ENCODE peak calls at places on chromosomes 12 and 14, in five cellular contexts. Y, R, J, T and X are unnamed samples.

GRCh38 chr12:92055877-92056276 is 89.8 kb downstream of the BTG1 start:
- DNase-seq in J (no peak), Y (no peak), T (no peak), R (no peak), X (peak)

GRCh38 chr14:58738189-58738836 is 100.6 kb downstream of the DACT1 start:
- DNase-seq in R (peak), T (no peak), Y (peak), J (no peak), X (peak)

GRCh38 chr12:76530531-76530930 is 29.0 kb downstream of the OSBPL8 start:
- DNase-seq in Y (no peak), J (no peak), R (no peak), T (no peak), X (no peak)

GRCh38 chr14:104520620-104521410 is 58.7 kb upstream of the C14orf180 start:
- DNase-seq in Y (no peak), J (no peak), R (no peak), T (no peak), X (no peak)

GRCh38 chr12:63045020-63045860 is 105.8 kb downstream of the AVPR1A start:
- DNase-seq in J (no peak), T (no peak), Y (peak), R (peak), X (peak)

GRCh38 chr12:63787306-63787705 is 7.6 kb downstream of the RXYLT1 start:
- DNase-seq in T (no peak), R (no peak), Y (no peak), J (no peak), X (no peak)

GRCh38 chr14:79856357-79856756 is 354.9 kb downstream of the DIO2 start:
- DNase-seq in T (no peak), Y (peak), J (no peak), R (no peak), X (no peak)

GRCh38 chr14:104889374-104889755 is 24.3 kb downstream of the CEP170B start:
- DNase-seq in Y (no peak), R (no peak), T (no peak), J (no peak), X (no peak)

GRCh38 chr12:52646613-52647012 is 5.4 kb downstream of the KRT2 start:
- DNase-seq in R (no peak), Y (no peak), T (no peak), J (no peak), X (no peak)

GRCh38 chr12:75635606-75636444 is 124.4 kb upstream of the KRR1 start:
- DNase-seq in T (no peak), J (peak), R (peak), Y (peak), X (peak)

GRCh38 chr12:116878567-116879508 is 2.4 kb downstream of the HRK start:
- DNase-seq in J (peak), R (peak), T (no peak), Y (no peak), X (peak)

GRCh38 chr12:10645910-10646309 is 27.9 kb downstream of the STYK1 start:
- DNase-seq in T (no peak), R (no peak), J (no peak), Y (no peak), X (no peak)

GRCh38 chr12:48542300-48542928 is 17.0 kb downstream of the OR8S1 start:
- DNase-seq in Y (peak), R (peak), T (peak), J (peak), X (peak)

GRCh38 chr12:106297681-106298080 is 4.9 kb upstream of the TCP11L2 start:
- DNase-seq in Y (no peak), R (no peak), T (no peak), J (no peak), X (no peak)

GRCh38 chr12:44294649-44295048 is 458.8 kb downstream of the TMEM117 start:
- DNase-seq in Y (no peak), R (no peak), T (no peak), J (no peak), X (no peak)

GRCh38 chr12:105013892-105014291 is 27.8 kb downstream of the NOPCHAP1 start:
- DNase-seq in J (peak), Y (no peak), T (no peak), R (peak), X (peak)

GRCh38 chr12:53200458-53201169 is 6.4 kb downstream of the ITGB7 start:
- DNase-seq in Y (peak), J (no peak), R (no peak), T (no peak), X (peak)

GRCh38 chr12:62250671-62251608 is 9.3 kb upstream of the USP15 start:
- DNase-seq in R (peak), Y (peak), T (no peak), J (peak), X (peak)

GRCh38 chr12:65592416-65592815 is 231.9 kb upstream of the HMGA2 start:
- DNase-seq in T (no peak), J (no peak), R (no peak), Y (no peak), X (no peak)

GRCh38 chr14:77204457-77204796 is 22.8 kb downstream of the TMEM63C start:
- DNase-seq in T (no peak), J (no peak), R (no peak), Y (no peak), X (no peak)

GRCh38 chr12:20436367-20436766 is 68.0 kb downstream of the PDE3A start:
- DNase-seq in R (no peak), T (no peak), J (no peak), Y (peak), X (no peak)

GRCh38 chr14:32203928-32204357 is 874 bp upstream of the RNU6-8 start:
- DNase-seq in R (peak), J (peak), Y (peak), T (no peak), X (no peak)

GRCh38 chr12:117035287-117035686 is 63.9 kb downstream of the TESC start:
- DNase-seq in J (no peak), T (no peak), Y (no peak), R (no peak), X (no peak)

GRCh38 chr12:11653215-11653753 is 3.8 kb downstream of the ETV6 start:
- DNase-seq in J (peak), R (peak), Y (peak), T (no peak), X (no peak)

GRCh38 chr12:50059440-50060119 is 2.2 kb downstream of the ASIC1 start:
- DNase-seq in Y (no peak), J (peak), R (no peak), T (no peak), X (no peak)

GRCh38 chr12:103665971-103666370 is 78.9 kb downstream of the STAB2 start:
- DNase-seq in T (no peak), R (no peak), J (no peak), Y (no peak), X (no peak)

GRCh38 chr12:130990034-130990433 is 36.3 kb downstream of the ADGRD1 start:
- DNase-seq in J (no peak), T (no peak), Y (no peak), R (no peak), X (no peak)

GRCh38 chr12:13503094-13503835 is 306.7 kb downstream of the EMP1 start:
- DNase-seq in T (no peak), Y (no peak), J (no peak), R (no peak), X (no peak)

GRCh38 chr14:93171366-93171765 is 13.3 kb downstream of the MOAP1 start:
- DNase-seq in R (no peak), J (no peak), Y (no peak), T (no peak), X (no peak)

GRCh38 chr12:98418357-98419075 is 96.9 kb upstream of the TMPO start:
- DNase-seq in R (peak), Y (peak), J (peak), T (peak), X (peak)
- H3K4me3 ChIP-seq in R (peak), Y (peak), J (no peak), T (no peak), X (peak)

GRCh38 chr14:61644185-61644584 is 51.1 kb upstream of the HIF1A start:
- DNase-seq in J (no peak), T (no peak), Y (no peak), R (no peak), X (no peak)
- TF ChIP-seq CTCF in J (no peak), T (no peak), Y (no peak), R (no peak), X (no peak)

DNA sequence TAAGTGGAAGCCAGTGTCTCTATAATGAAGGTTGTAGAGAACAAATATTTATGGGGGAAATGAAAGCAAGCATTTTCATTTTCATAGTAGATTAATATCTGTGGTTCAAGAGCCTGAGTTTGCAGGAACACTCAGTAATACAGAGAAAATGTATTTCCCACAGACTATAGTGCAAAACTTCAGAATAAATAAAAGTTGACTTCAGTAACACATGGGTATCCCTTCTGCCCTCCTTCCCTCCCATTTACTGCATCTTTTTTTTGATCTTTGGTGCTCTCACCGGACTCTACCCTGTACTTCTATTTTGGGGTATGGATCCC is 75.3 kb upstream of the AMN1 start:
- DNase-seq in T (no peak), Y (no peak), R (no peak), J (no peak), X (no peak)
- H3K4me3 ChIP-seq in T (no peak), Y (no peak), R (no peak), J (no peak), X (no peak)

GRCh38 chr14:69535230-69535848 is 39.3 kb downstream of the CCDC177 start:
- DNase-seq in T (no peak), R (peak), Y (peak), J (no peak), X (peak)
- TF ChIP-seq CTCF in T (peak), R (peak), Y (peak), J (peak), X (peak)